ENCODE peak calls at places on chromosome 4, in four cellular contexts. T is LoVo, S is psoas muscle, O is right lobe of liver. Q is an unnamed sample.

GRCh38 chr4:113057891-113058290 is 8.4 kb downstream of the ANK2 start:
- DNase-seq in O (no peak), S (no peak), T (no peak), Q (no peak)

GRCh38 chr4:138113819-138114415 is 128.2 kb downstream of the SLC7A11 start:
- DNase-seq in S (no peak), T (no peak), O (no peak), Q (no peak)

GRCh38 chr4:78764498-78764961 is 11.6 kb upstream of the BMP2K start:
- DNase-seq in T (no peak), O (no peak), S (no peak), Q (no peak)

GRCh38 chr4:8869879-8870646 is 1.6 kb downstream of the HMX1 start:
- DNase-seq in O (no peak), S (no peak), T (no peak), Q (no peak)

GRCh38 chr4:48141048-48141447 is 7.0 kb upstream of the TXK start:
- DNase-seq in S (no peak), O (no peak), T (peak), Q (no peak)

GRCh38 chr4:138308421-138308820 is 66.3 kb upstream of the SLC7A11 start:
- DNase-seq in S (no peak), T (no peak), O (no peak), Q (no peak)

GRCh38 chr4:85565761-85566480 is 91.0 kb downstream of the ARHGAP24 start:
- DNase-seq in O (no peak), S (no peak), T (no peak), Q (no peak)

GRCh38 chr4:15402974-15403373 is 24.9 kb upstream of the C1QTNF7 start:
- DNase-seq in S (no peak), T (no peak), O (no peak), Q (no peak)

GRCh38 chr4:1752284-1753041 is 31.1 kb downstream of the TACC3 start:
- DNase-seq in S (no peak), T (no peak), O (no peak), Q (no peak)

GRCh38 chr4:135672202-135672601 is 1470.6 kb upstream of the PABPC4L start:
- DNase-seq in S (no peak), T (no peak), O (no peak), Q (no peak)

GRCh38 chr4:85815796-85816459 is 341.0 kb downstream of the ARHGAP24 start:
- DNase-seq in T (no peak), S (no peak), O (no peak), Q (no peak)

GRCh38 chr4:138909605-138910004 is 106.0 kb upstream of the NOCT start:
- DNase-seq in S (no peak), T (no peak), O (no peak), Q (no peak)

GRCh38 chr4:119946359-119946758 is 120.3 kb downstream of the MAD2L1 start:
- DNase-seq in T (no peak), S (no peak), O (no peak), Q (no peak)

GRCh38 chr4:95263391-95263790 is 285.4 kb downstream of the UNC5C start:
- DNase-seq in O (no peak), S (no peak), T (no peak), Q (no peak)

GRCh38 chr4:16029329-16029728 is 54.5 kb downstream of the PROM1 start:
- DNase-seq in S (no peak), T (no peak), O (no peak), Q (no peak)

GRCh38 chr4:104352211-104352610 is 142.5 kb downstream of the CXXC4 start:
- DNase-seq in T (no peak), S (peak), O (no peak), Q (no peak)

GRCh38 chr4:121484633-121485032 is 103.8 kb upstream of the QRFPR start:
- DNase-seq in T (peak), S (no peak), O (no peak), Q (no peak)

GRCh38 chr4:146179784-146180405 is 4.4 kb downstream of the LSM6 start:
- DNase-seq in S (no peak), T (no peak), O (no peak), Q (no peak)

GRCh38 chr4:24963277-24963676 is 50.4 kb upstream of the CCDC149 start:
- DNase-seq in S (no peak), T (no peak), O (no peak), Q (no peak)

GRCh38 chr4:89364559-89364958 is 57.0 kb upstream of the GPRIN3 start:
- DNase-seq in S (no peak), O (no peak), T (no peak), Q (no peak)

GRCh38 chr4:83810428-83810827 is 274.5 kb downstream of the GPAT3 start:
- DNase-seq in O (no peak), T (no peak), S (no peak), Q (no peak)

GRCh38 chr4:128517096-128517738 is 229.6 kb upstream of the PGRMC2 start:
- DNase-seq in O (no peak), T (no peak), S (no peak), Q (no peak)

GRCh38 chr4:112857461-112857860 is 192.0 kb upstream of the ANK2 start:
- DNase-seq in T (peak), O (no peak), S (no peak), Q (no peak)

GRCh38 chr4:128528793-128529553 is 241.4 kb upstream of the PGRMC2 start:
- DNase-seq in T (peak), O (no peak), S (no peak), Q (no peak)

GRCh38 chr4:106607566-106607965 is 239.0 kb upstream of the GIMD1 start:
- DNase-seq in S (no peak), T (no peak), O (no peak), Q (no peak)

GRCh38 chr4:179095585-179096228 is 1653.5 kb upstream of the AGA start:
- DNase-seq in O (no peak), S (no peak), T (peak), Q (no peak)

GRCh38 chr4:7673111-7673510 is 238.4 kb upstream of the PSAPL1 start:
- DNase-seq in O (no peak), T (no peak), S (peak), Q (no peak)

GRCh38 chr4:89001647-89002518 is 55.1 kb downstream of the FAM13A start:
- DNase-seq in S (no peak), T (no peak), O (no peak), Q (no peak)

GRCh38 chr4:108953941-108954340 is 191.1 kb upstream of the ETNPPL start:
- DNase-seq in O (no peak), S (no peak), T (no peak), Q (no peak)

GRCh38 chr4:1491630-1492457 is 85.6 kb upstream of the NKX1-1 start:
- DNase-seq in T (no peak), S (peak), O (peak), Q (no peak)

GRCh38 chr4:102586002-102586643 is 85.0 kb downstream of the NFKB1 start:
- DNase-seq in S (no peak), T (no peak), O (no peak), Q (no peak)

GRCh38 chr4:153040677-153041076 is 104.6 kb downstream of the FHDC1 start:
- DNase-seq in S (no peak), O (no peak), T (no peak), Q (no peak)

GRCh38 chr4:106238819-106239420 is 77.1 kb downstream of the TBCK start:
- DNase-seq in S (no peak), O (no peak), T (peak), Q (no peak)

GRCh38 chr4:42816189-42816588 is 76.3 kb upstream of the GRXCR1 start:
- DNase-seq in S (no peak), O (no peak), T (no peak), Q (no peak)

GRCh38 chr4:140052050-140052449 is 101.9 kb downstream of the MAML3 start:
- DNase-seq in O (peak), S (peak), T (no peak), Q (no peak)

GRCh38 chr4:107603430-107603829 is 116.6 kb downstream of the PAPSS1 start:
- DNase-seq in O (no peak), T (no peak), S (no peak), Q (no peak)

GRCh38 chr4:53103489-53103888 is 241.4 kb downstream of the RASL11B start:
- DNase-seq in S (no peak), T (no peak), O (no peak), Q (no peak)